ENCODE peak calls at places on chromosomes 4 and X, in ten cellular contexts. L is endothelial cell of umbilical vein; N is CD8-positive, alpha-beta T cell; Q is testis; X is lower lobe of right lung; Y is MM.1S; I is H9; J is heart left ventricle; F is neural progenitor cell; G is fibroblast of lung. H is an unnamed sample.

GRCh38 chr4:25913851-25914669 is at the start of gene SMIM20:
- DNase-seq in L (peak; percentile 78), N (peak; percentile 87), Q (peak; percentile 94), X (peak; percentile 93), Y (peak; percentile 90), I (peak; percentile 90), J (peak; percentile 94), F (peak; percentile 95), G (peak; percentile 93), H (peak; percentile 65)

GRCh38 chr4:110164856-110165255 is 33.6 kb downstream of the ELOVL6 start:
- DNase-seq in L (no peak), N (peak; percentile 11), Q (no peak), X (no peak), Y (no peak), I (no peak), J (no peak), F (no peak), G (no peak), H (peak; percentile 40)

GRCh38 chr4:119210760-119211159 is 1.8 kb upstream of the USP53 start:
- DNase-seq in L (no peak), N (no peak), Q (no peak), X (no peak), Y (no peak), I (no peak), J (no peak), F (no peak), G (peak; percentile 41), H (peak; percentile 77)

GRCh38 chr4:179278647-179279046 is 1836.4 kb upstream of the AGA start:
- DNase-seq in L (no peak), N (no peak), Q (no peak), X (no peak), Y (no peak), I (no peak), J (no peak), F (no peak), G (no peak), H (no peak)

GRCh38 chrX:39877919-39878318 is 219.8 kb downstream of the BCOR start:
- DNase-seq in L (no peak), N (no peak), Q (peak; percentile 44), X (no peak), Y (no peak), I (peak; percentile 48), J (no peak), F (peak; percentile 32), G (no peak), H (no peak)

GRCh38 chr4:88138561-88138960 is 19.9 kb downstream of the ABCG2 start:
- DNase-seq in L (peak; percentile 64), N (no peak), Q (no peak), X (no peak), Y (no peak), I (no peak), J (no peak), F (no peak), G (peak; percentile 79), H (no peak)

GRCh38 chr4:25320374-25321172 is 8.0 kb downstream of the ZCCHC4 start:
- DNase-seq in L (no peak), N (no peak), Q (no peak), X (no peak), Y (no peak), I (no peak), J (no peak), F (no peak), G (peak; percentile 96), H (peak; percentile 87)

GRCh38 chr4:118086334-118086733 is 52.0 kb downstream of the NDST3 start:
- DNase-seq in L (peak; percentile 88), N (no peak), Q (no peak), X (no peak), Y (no peak), I (no peak), J (no peak), F (no peak), G (peak; percentile 42), H (peak; percentile 67)

GRCh38 chr4:105990933-105991332 is 95.7 kb downstream of the NPNT start:
- DNase-seq in L (peak; percentile 95), N (no peak), Q (no peak), X (peak; percentile 66), Y (no peak), I (no peak), J (peak; percentile 95), F (no peak), G (peak; percentile 10), H (peak; percentile 96)

GRCh38 chr4:176735300-176735699 is 57.4 kb downstream of the VEGFC start:
- DNase-seq in L (peak; percentile 58), N (no peak), Q (no peak), X (no peak), Y (no peak), I (no peak), J (no peak), F (no peak), G (peak; percentile 69), H (peak; percentile 45)

GRCh38 chr4:184747034-184747830 is 13.3 kb upstream of the CENPU start:
- DNase-seq in L (no peak), N (no peak), Q (no peak), X (peak; percentile 59), Y (peak; percentile 96), I (peak; percentile 55), J (peak; percentile 59), F (no peak), G (no peak), H (peak; percentile 52)

GRCh38 chr4:123744664-123745290 is 348.2 kb downstream of the SPRY1 start:
- DNase-seq in L (peak; percentile 6), N (no peak), Q (peak; percentile 45), X (no peak), Y (peak; percentile 61), I (no peak), J (peak; percentile 42), F (no peak), G (peak; percentile 33), H (peak; percentile 12)

GRCh38 chr4:13543648-13544555 is at the start of gene NKX3-2:
- DNase-seq in L (no peak), N (no peak), Q (no peak), X (no peak), Y (no peak), I (no peak), J (no peak), F (peak; percentile 74), G (no peak), H (no peak)

GRCh38 chr4:13541720-13542576 is 2.4 kb downstream of the NKX3-2 start:
- DNase-seq in L (no peak), N (peak; percentile 41), Q (peak; percentile 51), X (no peak), Y (no peak), I (peak; percentile 90), J (no peak), F (peak; percentile 69), G (no peak), H (peak; percentile 25)

GRCh38 chr4:13543091-13543581 is 1.2 kb downstream of the NKX3-2 start:
- DNase-seq in L (no peak), N (no peak), Q (no peak), X (no peak), Y (peak; percentile 2), I (no peak), J (no peak), F (no peak), G (no peak), H (no peak)

GRCh38 chr4:13541176-13541604 is 3.1 kb downstream of the NKX3-2 start:
- DNase-seq in L (no peak), N (no peak), Q (no peak), X (no peak), Y (no peak), I (peak; percentile 32), J (no peak), F (no peak), G (no peak), H (no peak)

DNA sequence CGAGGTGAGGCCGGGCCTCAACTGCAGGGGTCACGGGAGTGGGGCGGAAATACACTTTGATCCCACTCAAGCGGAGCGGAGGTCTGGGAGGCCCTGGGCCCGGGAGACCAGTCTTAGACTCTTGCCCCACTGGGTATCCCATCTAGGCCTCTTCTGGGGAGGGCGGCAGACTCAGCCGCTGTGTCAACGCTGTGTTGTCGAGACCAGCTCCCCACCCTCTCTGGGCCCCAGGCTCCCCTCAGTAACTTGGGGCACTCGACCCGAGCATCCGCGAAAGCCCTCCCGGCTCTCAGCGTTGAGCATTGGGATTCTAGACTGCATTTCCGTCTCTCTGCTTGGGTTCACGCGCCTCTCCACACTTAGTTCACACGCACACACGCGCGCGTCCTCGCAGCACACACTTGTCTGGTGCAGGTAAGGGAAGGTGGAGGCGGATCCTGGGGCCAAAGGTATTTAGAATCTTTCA is 1.7 kb downstream of the NKX3-2 start:
- DNase-seq in L (no peak), N (no peak), Q (no peak), X (no peak), Y (peak; percentile 3), I (no peak), J (no peak), F (no peak), G (no peak), H (no peak)
- H3K27me3 ChIP-seq in L (peaks cover 85% of the 10 kb centered on the region), N (peaks cover 88% of the 10 kb centered on the region), Q (peaks cover 3% of the 10 kb centered on the region), X (peaks cover 100% of the 10 kb centered on the region), Y (peaks cover 34% of the 10 kb centered on the region), I (peaks cover 81% of the 10 kb centered on the region), J (peaks cover 98% of the 10 kb centered on the region), F (peaks cover 100% of the 10 kb centered on the region), G (peaks cover 78% of the 10 kb centered on the region), H (peaks cover 72% of the 10 kb centered on the region)

GRCh38 chr4:5399790-5400421 is 308.5 kb downstream of the EVC2 start:
- DNase-seq in L (peak; percentile 25), N (no peak), Q (peak; percentile 22), X (no peak), Y (peak; percentile 37), I (peak; percentile 55), J (no peak), F (peak; percentile 70), G (peak; percentile 40), H (peak; percentile 12)
- TF ChIP-seq CTCF in L (peak; percentile 74), N (no peak), Q (peak; percentile 53), X (peak; percentile 51), Y (peak; percentile 72), I (peak; percentile 85), J (no peak), F (peak; percentile 80), G (peak; percentile 84), H (peak; percentile 74)

DNA sequence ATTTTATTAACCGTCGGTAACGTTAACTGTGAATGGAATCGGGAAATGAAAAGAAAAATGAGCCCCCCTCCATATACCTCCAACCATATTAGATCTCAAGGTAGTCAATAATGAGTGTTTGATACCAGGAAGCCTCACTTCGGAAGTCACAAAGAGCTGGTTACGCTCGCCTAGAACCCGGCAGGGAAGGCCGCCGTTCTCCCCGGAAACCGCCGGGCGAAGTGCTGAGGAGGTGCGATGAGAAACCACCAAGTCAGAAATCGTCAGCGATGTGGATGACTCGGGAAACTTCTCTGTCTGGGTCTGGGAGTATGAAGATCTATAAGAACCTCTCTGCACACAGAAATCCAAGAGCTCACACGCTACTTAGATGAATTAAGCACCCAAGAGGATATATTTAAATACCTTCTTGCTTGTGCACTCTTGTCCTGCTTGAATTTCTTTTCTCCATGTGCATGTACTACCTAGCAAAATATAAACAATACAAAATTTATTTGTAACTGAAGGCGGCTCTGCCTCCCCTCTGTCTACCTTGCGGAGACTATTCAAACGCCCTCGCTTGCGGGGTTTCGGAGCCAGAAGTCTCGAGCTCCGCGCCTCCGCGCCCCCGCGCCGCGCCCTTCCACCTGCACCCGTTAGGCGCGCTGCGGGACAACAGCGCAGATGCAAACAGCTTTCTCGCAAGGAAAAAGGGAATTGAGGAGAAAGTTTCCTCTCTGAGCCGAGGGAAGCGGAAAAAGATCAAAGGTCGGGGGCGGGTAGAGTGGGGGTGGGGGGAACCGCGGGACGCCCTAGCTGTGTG is 17.8 kb downstream of the NKX6-1 start:
- DNase-seq in L (no peak), N (no peak), Q (no peak), X (no peak), Y (no peak), I (peak; percentile 38), J (no peak), F (peak; percentile 63), G (no peak), H (no peak)
- H3K27me3 ChIP-seq in L (peaks cover 59% of the 10 kb centered on the region), N (peaks cover 40% of the 10 kb centered on the region), Q (no peaks in the 10 kb centered on the region), X (peaks cover 70% of the 10 kb centered on the region), Y (no peaks in the 10 kb centered on the region), I (peaks cover 64% of the 10 kb centered on the region), J (peaks cover 71% of the 10 kb centered on the region), F (peaks cover 100% of the 10 kb centered on the region), G (peaks cover 27% of the 10 kb centered on the region), H (peaks cover 42% of the 10 kb centered on the region)

GRCh38 chr4:22336822-22337221 is 179.0 kb downstream of the ADGRA3 start:
- DNase-seq in L (no peak), N (no peak), Q (no peak), X (no peak), Y (no peak), I (no peak), J (no peak), F (no peak), G (no peak), H (no peak)
- TF ChIP-seq CTCF in L (no peak), N (no peak), Q (no peak), X (no peak), Y (no peak), I (peak; percentile 57), J (no peak), F (peak; percentile 33), G (no peak), H (no peak)

H was measured in bronchial epithelial cell.